ENCODE peak calls at places on chromosomes 1 and 21, in seven cellular contexts. Q is lower lobe of right lung, L is fibroblast of lung, D is tibial nerve, F is small intestine, K is GM23338, I is AG04450. C is an unnamed sample.

GRCh38 chr1:229241390-229241789 is 29.5 kb upstream of the RAB4A start:
- DNase-seq in Q (no peak), L (no peak), D (no peak), F (no peak), K (no peak), I (no peak), C (no peak)

GRCh38 chr1:231159963-231160761 is 1.7 kb upstream of the TRIM67 start:
- DNase-seq in Q (no peak), L (no peak), D (no peak), F (no peak), K (no peak), I (no peak), C (no peak)

GRCh38 chr21:41235214-41235613 is 67.3 kb downstream of the BACE2 start:
- DNase-seq in Q (no peak), L (no peak), D (no peak), F (no peak), K (no peak), I (no peak), C (no peak)

GRCh38 chr1:241250465-241250864 is 106.5 kb downstream of the RGS7 start:
- DNase-seq in Q (no peak), L (no peak), D (no peak), F (peak; percentile 66), K (no peak), I (no peak), C (no peak)

GRCh38 chr1:18913065-18913502 is 10.7 kb upstream of the ALDH4A1 start:
- DNase-seq in Q (peak; percentile 87), L (peak; percentile 84), D (peak; percentile 68), F (peak; percentile 63), K (peak; percentile 92), I (peak; percentile 43), C (peak; percentile 51)

GRCh38 chr1:15110128-15110866 is 43.2 kb upstream of the TMEM51 start:
- DNase-seq in Q (no peak), L (no peak), D (no peak), F (no peak), K (no peak), I (no peak), C (no peak)

GRCh38 chr1:148160048-148160395 is 7.9 kb upstream of the NBPF11 start:
- DNase-seq in Q (no peak), L (no peak), D (no peak), F (no peak), K (no peak), I (no peak), C (no peak)

GRCh38 chr1:4176841-4177240 is 276.8 kb upstream of the C1orf174 start:
- DNase-seq in Q (no peak), L (no peak), D (no peak), F (no peak), K (no peak), I (no peak), C (no peak)

GRCh38 chr1:31437433-31438037 is 24.5 kb downstream of the SERINC2 start:
- DNase-seq in Q (no peak), L (no peak), D (no peak), F (no peak), K (no peak), I (no peak), C (no peak)

GRCh38 chr21:26072891-26073615 is 97.5 kb downstream of the APP start:
- DNase-seq in Q (no peak), L (peak; percentile 54), D (no peak), F (no peak), K (no peak), I (peak; percentile 44), C (no peak)

GRCh38 chr1:161195171-161195570 is 3.7 kb downstream of the ADAMTS4 start:
- DNase-seq in Q (no peak), L (no peak), D (no peak), F (no peak), K (no peak), I (no peak), C (no peak)

GRCh38 chr1:161197560-161198205 is 1.2 kb downstream of the ADAMTS4 start:
- DNase-seq in Q (no peak), L (no peak), D (no peak), F (no peak), K (no peak), I (no peak), C (no peak)

GRCh38 chr1:161196521-161197451 is 2.1 kb downstream of the ADAMTS4 start:
- DNase-seq in Q (no peak), L (peak; percentile 72), D (peak; percentile 47), F (no peak), K (peak; percentile 54), I (peak; percentile 59), C (no peak)

GRCh38 chr1:161198206-161198876 is 513 bp downstream of the ADAMTS4 start:
- DNase-seq in Q (no peak), L (peak; percentile 44), D (no peak), F (no peak), K (peak; percentile 87), I (no peak), C (peak; percentile 34)

DNA sequence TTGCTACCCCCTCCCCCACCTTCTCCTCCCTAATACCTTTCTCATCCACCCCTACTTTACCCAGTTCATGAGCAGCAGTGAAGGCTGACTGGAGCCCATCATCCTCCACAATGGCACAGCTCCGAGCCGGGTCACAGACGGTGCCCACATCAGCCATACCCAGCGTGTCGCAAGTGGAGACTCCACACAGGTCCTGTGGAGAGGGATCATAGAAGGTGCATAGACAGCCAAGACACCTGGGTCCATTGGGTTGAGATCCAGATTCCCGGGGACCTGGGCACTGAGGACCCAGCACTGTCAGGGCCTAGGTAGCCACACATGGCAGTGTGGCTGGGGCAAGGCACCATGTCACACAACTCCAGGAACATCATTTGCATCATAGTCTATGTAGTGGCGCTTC is 2.7 kb downstream of the ADAMTS4 start:
- DNase-seq in Q (no peak), L (no peak), D (no peak), F (no peak), K (no peak), I (no peak), C (no peak)
- H3K27ac ChIP-seq in Q (no peak overlapping the region), L (peak overlapping the region; percentile 95), D (peak overlapping the region; percentile 98), F (peak overlapping the region; percentile 98), K (peak overlapping the region; percentile 26), I (no peak overlapping the region), C (peak overlapping the region; percentile 14)

GRCh38 chr1:226646026-226646869 is 92.8 kb downstream of the ITPKB start:
- DNase-seq in Q (peak; percentile 40), L (peak; percentile 28), D (no peak), F (no peak), K (no peak), I (no peak), C (no peak)

GRCh38 chr1:226644541-226645176 is 94.4 kb downstream of the ITPKB start:
- DNase-seq in Q (peak; percentile 17), L (peak; percentile 17), D (no peak), F (no peak), K (no peak), I (no peak), C (no peak)

GRCh38 chr1:226646870-226647449 is 92.1 kb downstream of the ITPKB start:
- DNase-seq in Q (peak; percentile 34), L (no peak), D (no peak), F (no peak), K (no peak), I (no peak), C (no peak)

GRCh38 chr1:226643701-226644540 is 95.2 kb downstream of the ITPKB start:
- DNase-seq in Q (peak; percentile 67), L (no peak), D (no peak), F (no peak), K (no peak), I (no peak), C (no peak)

DNA sequence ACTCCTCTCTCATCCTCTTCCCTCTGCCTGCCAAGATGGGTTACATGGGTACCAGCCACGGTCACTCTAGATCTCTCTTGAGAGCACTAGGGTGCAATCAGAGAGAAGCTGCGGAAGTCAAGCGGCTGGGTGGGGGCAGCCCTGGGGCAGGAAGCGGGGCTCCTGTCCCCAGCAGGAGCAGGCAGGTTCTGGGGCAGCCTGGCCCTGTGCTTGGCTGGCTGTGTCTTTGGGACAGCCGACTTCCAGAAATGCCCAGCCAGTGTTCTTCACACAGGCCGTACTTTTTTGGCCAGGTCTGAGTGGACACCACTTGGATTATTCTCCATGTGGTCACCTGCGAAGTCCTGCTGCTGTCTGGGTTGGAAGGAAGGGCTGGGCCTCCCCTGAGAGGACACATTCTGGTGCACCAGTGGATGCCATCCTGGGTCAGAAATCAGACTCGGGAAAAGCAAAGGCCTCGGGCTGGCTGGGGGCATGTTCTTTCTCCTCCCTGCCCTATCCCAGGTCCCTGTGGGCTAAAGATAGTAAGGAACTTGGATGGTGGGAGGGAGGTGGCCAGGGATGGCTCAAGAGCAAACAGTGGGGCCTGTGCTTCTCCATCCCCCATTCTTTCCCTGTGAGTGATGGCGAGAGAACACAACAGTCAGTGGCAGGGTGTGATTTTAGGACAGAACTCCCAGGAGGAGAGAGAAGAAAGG is 93.7 kb downstream of the ITPKB start:
- DNase-seq in Q (peak; percentile 38), L (no peak), D (no peak), F (no peak), K (no peak), I (no peak), C (no peak)
- H3K27ac ChIP-seq in Q (no peak overlapping the region), L (no peak overlapping the region), D (peak overlapping the region; percentile 71), F (no peak overlapping the region), K (no peak overlapping the region), I (peak overlapping the region; percentile 2), C (peak overlapping the region; percentile 12)

DNA sequence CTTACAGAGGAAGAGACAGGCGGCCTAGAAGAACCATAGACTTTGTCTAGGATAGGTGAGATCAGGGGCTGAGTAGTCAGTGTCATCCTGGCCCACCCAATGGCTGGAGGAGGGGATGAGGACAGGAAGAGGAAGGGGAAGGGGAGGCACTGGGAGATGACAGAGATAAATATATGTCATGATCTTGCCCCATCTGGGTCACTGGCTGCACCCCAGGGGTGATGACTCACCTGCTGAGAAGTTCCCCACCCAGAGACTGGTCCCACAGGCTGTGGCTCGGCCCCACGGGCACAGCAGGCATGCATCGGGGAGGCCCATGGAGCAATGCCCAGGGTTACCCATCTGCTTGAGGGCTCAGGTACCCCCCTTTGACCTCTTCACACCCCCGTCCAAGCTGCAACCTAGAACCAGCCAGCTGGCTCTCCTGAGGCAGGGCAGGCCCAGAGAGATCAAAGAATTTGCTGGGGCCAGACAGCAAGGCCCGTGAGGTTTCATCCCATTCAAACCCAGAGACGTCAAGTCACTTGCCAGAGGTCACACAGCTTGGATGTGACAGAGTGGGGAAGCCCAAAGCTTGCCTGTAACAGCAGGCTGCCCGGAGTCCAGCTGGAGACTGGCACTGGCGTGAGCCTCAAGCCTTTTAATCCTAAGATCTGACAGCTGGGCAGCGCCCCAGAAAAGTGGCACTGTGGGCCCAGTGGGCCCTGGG is 34.7 kb upstream of the CASZ1 start:
- DNase-seq in Q (no peak), L (no peak), D (no peak), F (no peak), K (no peak), I (no peak), C (no peak)
- H3K27ac ChIP-seq in Q (no peak overlapping the region), L (no peak overlapping the region), D (no peak overlapping the region), F (no peak overlapping the region), K (no peak overlapping the region), I (no peak overlapping the region), C (no peak overlapping the region)

DNA sequence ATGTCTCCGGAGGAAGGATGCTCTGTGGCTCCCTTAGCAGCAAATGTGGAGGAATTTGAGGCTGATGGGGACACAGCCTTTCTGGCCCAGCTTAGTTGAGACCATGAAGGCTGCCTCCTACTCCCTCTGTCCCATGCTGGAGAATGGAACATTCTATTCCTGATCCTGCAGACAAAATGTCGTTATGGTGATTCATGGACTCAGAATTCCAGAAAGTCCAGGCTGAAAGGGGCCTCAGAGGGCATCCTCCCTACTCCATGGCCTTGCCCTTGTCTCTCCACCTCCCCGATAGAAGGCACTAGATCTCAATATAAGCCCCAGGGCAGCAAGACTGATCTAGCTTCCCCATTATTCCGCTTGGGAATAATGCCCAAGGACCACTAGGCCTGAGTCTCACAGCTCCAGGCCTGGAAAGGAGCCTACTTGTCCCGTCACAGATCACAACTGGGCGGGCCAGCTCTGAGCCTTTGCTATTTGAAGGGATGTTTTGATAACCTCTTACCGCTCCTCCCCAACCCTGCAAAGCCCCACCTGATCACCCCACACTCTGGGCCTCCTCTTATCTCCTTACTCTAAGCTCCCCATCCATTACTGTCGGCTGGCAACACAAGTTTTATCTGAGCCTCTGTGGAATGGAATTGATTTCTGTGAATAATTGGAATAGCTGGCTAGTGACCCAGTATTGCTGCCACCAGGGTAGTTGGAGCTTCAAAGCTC is 52.8 kb upstream of the TRABD2B start:
- DNase-seq in Q (no peak), L (no peak), D (no peak), F (no peak), K (no peak), I (no peak), C (no peak)
- H3K27ac ChIP-seq in Q (no peak overlapping the region), L (no peak overlapping the region), D (peak overlapping the region; percentile 19), F (no peak overlapping the region), K (no peak overlapping the region), I (no peak overlapping the region), C (no peak overlapping the region)

C was measured in caudate nucleus.